ENCODE peak calls at places on chromosomes 6 and 20, in ten cellular contexts. B, E, Y, T, K, Z, W, I, D and O are unnamed samples.

GRCh38 chr6:157607317-157608109 is 215.5 kb upstream of the SNX9 start:
- DNase-seq in Y (no peak), I (no peak), D (no peak), Z (no peak), B (no peak), K (no peak), W (no peak), T (peak; percentile 69), E (no peak), O (no peak)

GRCh38 chr20:1440024-1440423 is 26.6 kb downstream of the NSFL1C start:
- DNase-seq in Y (no peak), K (no peak), Z (peak; percentile 71), T (peak; percentile 61), E (no peak), D (peak; percentile 40), I (no peak), W (peak; percentile 32), B (no peak), O (no peak)

GRCh38 chr20:63059684-63060056 is 52.9 kb upstream of the BHLHE23 start:
- DNase-seq in Z (no peak), T (no peak), B (no peak), I (no peak), E (no peak), K (no peak), D (no peak), W (no peak), Y (no peak), O (no peak)

GRCh38 chr20:40336530-40336929 is 352.5 kb downstream of the MAFB start:
- DNase-seq in Y (no peak), Z (no peak), D (no peak), K (no peak), E (no peak), W (no peak), I (no peak), B (no peak), T (no peak), O (no peak)

GRCh38 chr6:12538881-12539357 is 177.6 kb upstream of the PHACTR1 start:
- DNase-seq in W (peak; percentile 47), B (peak; percentile 4), Z (no peak), I (no peak), K (no peak), Y (no peak), E (peak; percentile 39), D (peak; percentile 89), T (no peak), O (no peak)

GRCh38 chr20:19495905-19496703 is 262.0 kb upstream of the RIN2 start:
- DNase-seq in E (no peak), Y (no peak), Z (no peak), D (no peak), W (peak; percentile 76), B (peak; percentile 13), K (no peak), I (no peak), T (no peak), O (no peak)

GRCh38 chr6:106125925-106126435 is 39.8 kb downstream of the PRDM1 start:
- DNase-seq in Y (no peak), Z (no peak), T (peak; percentile 67), W (no peak), D (no peak), K (no peak), E (no peak), I (no peak), B (no peak), O (no peak)

GRCh38 chr6:125781307-125781868 is 9.4 kb upstream of the NCOA7 start:
- DNase-seq in D (peak; percentile 44), W (peak; percentile 55), Z (peak; percentile 40), K (no peak), Y (no peak), B (peak; percentile 68), I (peak; percentile 51), T (no peak), E (peak; percentile 49), O (no peak)

GRCh38 chr6:109687271-109687721 is 3.7 kb downstream of the AK9 start:
- DNase-seq in T (peak; percentile 57), I (no peak), Z (peak; percentile 36), W (peak; percentile 97), E (no peak), B (peak; percentile 96), Y (no peak), D (peak; percentile 25), K (no peak), O (peak; percentile 3)

GRCh38 chr6:104816141-104816540 is 43.6 kb downstream of the HACE1 start:
- DNase-seq in W (no peak), D (no peak), I (no peak), T (no peak), Z (no peak), K (no peak), Y (no peak), E (no peak), B (no peak), O (no peak)

GRCh38 chr6:46967950-46968349 is 46.2 kb upstream of the ADGRF5 start:
- DNase-seq in I (no peak), T (no peak), B (no peak), D (no peak), E (no peak), K (no peak), Z (no peak), W (no peak), Y (no peak), O (no peak)

GRCh38 chr6:126618639-126619331 is 278.9 kb downstream of the CENPW start:
- DNase-seq in I (no peak), K (no peak), W (no peak), D (no peak), E (no peak), B (no peak), Y (no peak), T (no peak), Z (no peak), O (no peak)

GRCh38 chr20:22719250-22719649 is 134.9 kb upstream of the FOXA2 start:
- DNase-seq in W (no peak), I (no peak), D (no peak), B (no peak), Z (no peak), Y (no peak), K (no peak), T (no peak), E (no peak), O (no peak)

GRCh38 chr6:70593118-70593486 is 26.4 kb downstream of the SDHAF4 start:
- DNase-seq in K (no peak), B (no peak), I (no peak), Z (no peak), T (no peak), Y (no peak), D (no peak), W (no peak), E (no peak), O (no peak)

GRCh38 chr6:13413466-13413862 is 73.9 kb downstream of the GFOD1 start:
- DNase-seq in T (no peak), K (peak; percentile 31), I (no peak), Z (no peak), E (no peak), B (no peak), W (peak; percentile 74), Y (no peak), D (no peak), O (no peak)

GRCh38 chr20:58623579-58624473 is 27.3 kb upstream of the STX16 start:
- DNase-seq in T (peak; percentile 94), B (peak; percentile 98), I (no peak), W (peak; percentile 96), K (peak; percentile 55), E (peak; percentile 87), Z (peak; percentile 62), D (peak; percentile 96), Y (no peak), O (peak; percentile 75)

GRCh38 chr6:74070091-74070490 is 374.1 kb downstream of the CD109 start:
- DNase-seq in E (no peak), T (no peak), Z (no peak), W (peak; percentile 22), D (peak; percentile 38), Y (no peak), B (peak; percentile 70), I (no peak), K (no peak), O (no peak)

GRCh38 chr6:113329942-113330897 is 526.9 kb upstream of the MARCKS start:
- DNase-seq in B (no peak), K (no peak), Y (no peak), D (no peak), W (no peak), I (no peak), T (no peak), Z (no peak), E (no peak), O (no peak)

GRCh38 chr6:132511159-132511835 is 1.6 kb downstream of the STX7 start:
- DNase-seq in E (no peak), D (peak; percentile 29), K (no peak), B (no peak), W (peak; percentile 35), Z (peak; percentile 87), Y (no peak), I (no peak), T (peak; percentile 3), O (no peak)

GRCh38 chr6:157759028-157759427 is 64.0 kb upstream of the SNX9 start:
- DNase-seq in W (no peak), K (no peak), D (no peak), Z (no peak), I (no peak), E (no peak), Y (no peak), B (no peak), T (no peak), O (no peak)

GRCh38 chr6:7543761-7544424 is 2.4 kb downstream of the DSP start:
- DNase-seq in E (no peak), D (no peak), I (no peak), Z (no peak), K (no peak), Y (no peak), B (no peak), T (peak; percentile 35), W (no peak), O (no peak)

GRCh38 chr6:155528982-155529453 is 73.4 kb upstream of the NOX3 start:
- DNase-seq in Y (no peak), I (no peak), B (peak; percentile 93), W (peak; percentile 98), E (no peak), D (peak; percentile 96), Z (peak; percentile 95), T (peak; percentile 90), K (no peak), O (no peak)

GRCh38 chr6:12009180-12009748 is 2.8 kb upstream of the HIVEP1 start:
- DNase-seq in B (no peak), W (no peak), I (no peak), D (no peak), Z (no peak), Y (no peak), E (no peak), T (no peak), K (peak; percentile 23), O (no peak)

GRCh38 chr6:4853782-4854511 is 77.7 kb downstream of the CDYL start:
- DNase-seq in K (no peak), I (no peak), B (peak; percentile 27), W (peak; percentile 37), D (no peak), E (no peak), Z (no peak), Y (peak; percentile 24), T (peak; percentile 27), O (no peak)

GRCh38 chr6:36328600-36328999 is 8.1 kb downstream of the BNIP5 start:
- DNase-seq in Z (no peak), D (no peak), T (no peak), E (no peak), W (no peak), I (no peak), K (no peak), B (no peak), Y (no peak), O (no peak)

GRCh38 chr6:111523484-111524166 is 40.6 kb upstream of the REV3L start:
- DNase-seq in I (no peak), K (no peak), W (no peak), T (no peak), Z (peak; percentile 54), B (no peak), E (no peak), D (no peak), Y (no peak), O (no peak)